ENCODE peak calls at places on chromosomes 7 and 10, in five cellular contexts. One of them, this sample, is unnamed.

GRCh38 chr10:6180480-6181110 is 22.1 kb upstream of the PFKFB3 start:
- DNase-seq in IMR-90: no peak
- DNase-seq in HepG2: no peak
- DNase-seq in A549: no peak
- DNase-seq in SK-N-SH: no peak
- DNase-seq in this sample: no peak

GRCh38 chr10:84696610-84697009 is 368.2 kb downstream of the CCSER2 start:
- DNase-seq in IMR-90: no peak
- DNase-seq in HepG2: no peak
- DNase-seq in SK-N-SH: no peak
- DNase-seq in A549: no peak
- DNase-seq in this sample: no peak

GRCh38 chr7:128060018-128060417 is 28.8 kb upstream of the LRRC4 start:
- DNase-seq in A549: no peak
- DNase-seq in IMR-90: no peak
- DNase-seq in HepG2: no peak
- DNase-seq in SK-N-SH: no peak
- DNase-seq in this sample: no peak

GRCh38 chr7:92988941-92989540 is 128.7 kb downstream of the SAMD9 start:
- DNase-seq in IMR-90: peak
- DNase-seq in HepG2: no peak
- DNase-seq in A549: no peak
- DNase-seq in SK-N-SH: no peak
- DNase-seq in this sample: no peak

GRCh38 chr7:150405584-150406310 is 26.6 kb downstream of the ZNF775 start:
- DNase-seq in A549: peak
- DNase-seq in IMR-90: peak
- DNase-seq in SK-N-SH: peak
- DNase-seq in HepG2: no peak
- DNase-seq in this sample: no peak

GRCh38 chr7:148726385-148726784 is 27.7 kb downstream of the CUL1 start:
- DNase-seq in HepG2: no peak
- DNase-seq in IMR-90: no peak
- DNase-seq in A549: no peak
- DNase-seq in SK-N-SH: no peak
- DNase-seq in this sample: no peak

GRCh38 chr10:86410542-86411124 is 44.0 kb upstream of the GRID1 start:
- DNase-seq in A549: no peak
- DNase-seq in HepG2: peak
- DNase-seq in SK-N-SH: no peak
- DNase-seq in IMR-90: peak
- DNase-seq in this sample: no peak

GRCh38 chr7:2460188-2460587 is 16.0 kb downstream of the GRIFIN start:
- DNase-seq in HepG2: no peak
- DNase-seq in A549: no peak
- DNase-seq in IMR-90: no peak
- DNase-seq in SK-N-SH: no peak
- DNase-seq in this sample: no peak

GRCh38 chr10:51302316-51302715 is 228.0 kb downstream of the PRKG1 start:
- DNase-seq in SK-N-SH: no peak
- DNase-seq in HepG2: no peak
- DNase-seq in IMR-90: peak
- DNase-seq in A549: no peak
- DNase-seq in this sample: no peak

GRCh38 chr10:9833871-9834454 is 1183.7 kb upstream of the CELF2 start:
- DNase-seq in A549: no peak
- DNase-seq in HepG2: no peak
- DNase-seq in SK-N-SH: no peak
- DNase-seq in IMR-90: no peak
- DNase-seq in this sample: no peak

GRCh38 chr10:52674474-52674873 is 98.1 kb downstream of the MBL2 start:
- DNase-seq in HepG2: no peak
- DNase-seq in IMR-90: no peak
- DNase-seq in SK-N-SH: no peak
- DNase-seq in A549: no peak
- DNase-seq in this sample: no peak

GRCh38 chr7:11833431-11833830 is 1.4 kb upstream of the THSD7A start:
- DNase-seq in A549: no peak
- DNase-seq in IMR-90: no peak
- DNase-seq in HepG2: no peak
- DNase-seq in SK-N-SH: peak
- DNase-seq in this sample: no peak

GRCh38 chr10:5297466-5297865 is 67.3 kb upstream of the UCN3 start:
- DNase-seq in IMR-90: no peak
- DNase-seq in SK-N-SH: no peak
- DNase-seq in HepG2: no peak
- DNase-seq in A549: no peak
- DNase-seq in this sample: no peak

GRCh38 chr7:5333121-5334050 is 50.6 kb downstream of the SLC29A4 start:
- DNase-seq in HepG2: no peak
- DNase-seq in A549: no peak
- DNase-seq in SK-N-SH: peak
- DNase-seq in IMR-90: no peak
- DNase-seq in this sample: no peak

GRCh38 chr7:151699920-151700319 is 177.0 kb downstream of the PRKAG2 start:
- DNase-seq in IMR-90: peak
- DNase-seq in SK-N-SH: no peak
- DNase-seq in HepG2: no peak
- DNase-seq in A549: no peak
- DNase-seq in this sample: no peak

GRCh38 chr10:24891823-24892222 is 60.6 kb downstream of the PRTFDC1 start:
- DNase-seq in IMR-90: peak
- DNase-seq in HepG2: no peak
- DNase-seq in SK-N-SH: peak
- DNase-seq in A549: no peak
- DNase-seq in this sample: no peak

GRCh38 chr10:32377458-32378370 is 30.8 kb upstream of the EPC1 start:
- DNase-seq in A549: no peak
- DNase-seq in HepG2: peak
- DNase-seq in IMR-90: peak
- DNase-seq in SK-N-SH: peak
- DNase-seq in this sample: no peak

GRCh38 chr7:78863248-78863647 is 590.2 kb downstream of the MAGI2 start:
- DNase-seq in IMR-90: peak
- DNase-seq in SK-N-SH: no peak
- DNase-seq in A549: no peak
- DNase-seq in HepG2: no peak
- DNase-seq in this sample: no peak

GRCh38 chr7:158824028-158824427 is 5.3 kb downstream of the ESYT2 start:
- DNase-seq in SK-N-SH: no peak
- DNase-seq in HepG2: no peak
- DNase-seq in A549: no peak
- DNase-seq in IMR-90: no peak
- DNase-seq in this sample: no peak

GRCh38 chr7:138887085-138887705 is 89.2 kb upstream of the ATP6V0A4 start:
- DNase-seq in IMR-90: no peak
- DNase-seq in SK-N-SH: no peak
- DNase-seq in HepG2: no peak
- DNase-seq in A549: no peak
- DNase-seq in this sample: no peak

GRCh38 chr7:143900230-143900766 is 1.7 kb downstream of the TCAF1 start:
- DNase-seq in SK-N-SH: no peak
- DNase-seq in HepG2: peak
- DNase-seq in IMR-90: peak
- DNase-seq in A549: no peak
- DNase-seq in this sample: no peak

GRCh38 chr10:91552706-91553105 is 80.2 kb downstream of the PPP1R3C start:
- DNase-seq in A549: no peak
- DNase-seq in IMR-90: peak
- DNase-seq in HepG2: no peak
- DNase-seq in SK-N-SH: no peak
- DNase-seq in this sample: no peak
- TF ChIP-seq RFX5 in A549: no peak
- TF ChIP-seq RFX5 in IMR-90: no peak
- TF ChIP-seq RFX5 in HepG2: no peak
- TF ChIP-seq RFX5 in SK-N-SH: no peak
- TF ChIP-seq RFX5 in this sample: no peak

DNA sequence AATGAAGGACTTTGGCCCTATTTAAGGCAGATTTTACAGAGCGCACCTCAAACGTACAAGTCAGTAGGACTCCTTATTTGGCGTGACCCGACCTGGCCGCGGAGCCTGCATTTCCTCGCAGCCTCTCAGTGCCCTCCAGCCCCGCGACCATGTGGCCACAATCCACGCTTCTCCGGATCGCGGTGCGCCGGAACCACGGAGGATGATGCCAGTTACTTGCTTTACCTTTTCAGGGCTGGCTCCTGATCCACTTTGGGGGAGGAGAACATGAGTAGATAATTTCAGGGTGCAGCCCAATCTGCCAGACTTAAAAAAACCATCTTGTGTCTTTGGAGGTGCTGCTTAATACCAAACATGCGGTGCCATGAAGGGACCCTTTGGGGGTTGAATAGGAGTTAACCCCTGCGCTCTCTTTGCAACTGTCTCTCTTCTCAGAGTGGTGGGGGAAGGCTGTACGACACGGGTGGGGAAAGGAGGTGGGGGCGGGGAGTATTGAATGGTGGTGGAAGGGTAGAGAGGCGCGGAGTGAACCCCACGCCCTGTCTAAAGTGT is 1.5 kb downstream of the FRAT1 start:
- DNase-seq in HepG2: no peak
- DNase-seq in IMR-90: no peak
- DNase-seq in A549: no peak
- DNase-seq in SK-N-SH: peak
- DNase-seq in this sample: no peak
- H3K4me2 ChIP-seq in HepG2: peak
- H3K4me2 ChIP-seq in IMR-90: peak
- H3K4me2 ChIP-seq in A549: peak
- H3K4me2 ChIP-seq in SK-N-SH: peak
- H3K4me2 ChIP-seq in this sample: peak

GRCh38 chr7:129769866-129770808 is 158.6 kb downstream of the NRF1 start:
- DNase-seq in IMR-90: no peak
- DNase-seq in SK-N-SH: peak
- DNase-seq in HepG2: no peak
- DNase-seq in A549: no peak
- DNase-seq in this sample: no peak

GRCh38 chr7:129772646-129773280 is 161.2 kb downstream of the NRF1 start:
- DNase-seq in IMR-90: no peak
- DNase-seq in A549: no peak
- DNase-seq in HepG2: no peak
- DNase-seq in SK-N-SH: peak
- DNase-seq in this sample: no peak

GRCh38 chr7:129771201-129771927 is 159.8 kb downstream of the NRF1 start:
- DNase-seq in HepG2: no peak
- DNase-seq in A549: no peak
- DNase-seq in SK-N-SH: peak
- DNase-seq in IMR-90: no peak
- DNase-seq in this sample: no peak

GRCh38 chr7:129773328-129773731 is 161.8 kb downstream of the NRF1 start:
- DNase-seq in SK-N-SH: peak
- DNase-seq in A549: no peak
- DNase-seq in IMR-90: no peak
- DNase-seq in HepG2: no peak
- DNase-seq in this sample: no peak

GRCh38 chr7:129771928-129772479 is 160.5 kb downstream of the NRF1 start:
- DNase-seq in SK-N-SH: peak
- DNase-seq in IMR-90: no peak
- DNase-seq in HepG2: no peak
- DNase-seq in A549: no peak
- DNase-seq in this sample: no peak
- TF ChIP-seq RFX5 in SK-N-SH: no peak
- TF ChIP-seq RFX5 in IMR-90: no peak
- TF ChIP-seq RFX5 in HepG2: no peak
- TF ChIP-seq RFX5 in A549: no peak
- TF ChIP-seq RFX5 in this sample: no peak

DNA sequence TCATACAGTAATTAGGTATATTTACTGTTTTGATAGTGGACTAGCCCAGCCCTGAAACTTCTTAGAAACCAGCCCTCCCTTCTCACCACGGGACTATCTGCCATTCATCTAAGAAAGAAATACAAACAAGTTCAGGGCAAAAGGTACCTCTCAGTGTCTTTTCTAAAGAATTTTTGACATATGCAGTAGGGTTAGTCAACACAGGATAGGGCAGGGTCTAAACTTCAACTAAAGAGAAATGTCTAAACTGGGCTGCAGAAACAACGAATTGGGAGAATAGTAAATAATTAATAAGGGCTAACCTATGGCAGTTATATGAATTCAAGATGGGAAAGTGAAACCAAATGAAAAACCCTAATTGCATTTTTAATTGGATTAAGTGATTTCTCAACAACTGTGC is 496.6 kb downstream of the INHBA start:
- DNase-seq in SK-N-SH: no peak
- DNase-seq in HepG2: peak
- DNase-seq in IMR-90: no peak
- DNase-seq in A549: no peak
- DNase-seq in this sample: no peak
- H3K4me2 ChIP-seq in SK-N-SH: no peak
- H3K4me2 ChIP-seq in HepG2: no peak
- H3K4me2 ChIP-seq in IMR-90: peak
- H3K4me2 ChIP-seq in A549: no peak
- H3K4me2 ChIP-seq in this sample: no peak

GRCh38 chr10:133224076-133224475 is 5.9 kb upstream of the UTF1 start:
- DNase-seq in HepG2: no peak
- DNase-seq in SK-N-SH: no peak
- DNase-seq in IMR-90: no peak
- DNase-seq in A549: no peak
- DNase-seq in this sample: no peak
- TF ChIP-seq RFX5 in HepG2: no peak
- TF ChIP-seq RFX5 in SK-N-SH: no peak
- TF ChIP-seq RFX5 in IMR-90: no peak
- TF ChIP-seq RFX5 in A549: no peak
- TF ChIP-seq RFX5 in this sample: no peak

DNA sequence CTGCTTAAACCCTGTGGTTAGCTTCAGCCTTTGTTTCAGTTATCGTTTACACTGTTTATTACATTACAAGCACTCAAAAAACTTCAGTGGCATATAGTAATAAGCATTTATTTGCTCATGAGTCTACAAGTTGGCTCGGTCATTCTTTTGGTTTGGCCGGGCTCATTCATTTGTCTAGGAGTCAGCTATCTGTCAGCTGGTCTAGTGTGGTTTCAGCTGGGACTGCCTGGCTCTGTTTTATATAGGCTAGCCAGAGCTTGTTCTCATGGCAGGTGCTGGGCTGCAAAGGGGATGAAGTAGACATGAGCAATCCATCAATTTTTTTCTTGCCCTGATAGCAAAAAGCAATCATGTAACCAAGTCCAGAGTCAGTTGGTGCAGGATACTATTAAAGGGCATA is 103.6 kb downstream of the MKLN1 start:
- DNase-seq in SK-N-SH: no peak
- DNase-seq in A549: no peak
- DNase-seq in IMR-90: peak
- DNase-seq in HepG2: no peak
- DNase-seq in this sample: no peak
- H3K4me2 ChIP-seq in SK-N-SH: no peak
- H3K4me2 ChIP-seq in A549: no peak
- H3K4me2 ChIP-seq in IMR-90: no peak
- H3K4me2 ChIP-seq in HepG2: no peak
- H3K4me2 ChIP-seq in this sample: no peak

GRCh38 chr10:103192089-103192450 is 1.0 kb downstream of the NT5C2 start:
- DNase-seq in IMR-90: no peak
- DNase-seq in SK-N-SH: peak
- DNase-seq in HepG2: no peak
- DNase-seq in A549: no peak
- DNase-seq in this sample: no peak
- TF ChIP-seq RFX5 in IMR-90: no peak
- TF ChIP-seq RFX5 in SK-N-SH: no peak
- TF ChIP-seq RFX5 in HepG2: no peak
- TF ChIP-seq RFX5 in A549: no peak
- TF ChIP-seq RFX5 in this sample: no peak

This sample was measured in H1.